ENCODE peak calls at places on chromosome 9, in four cellular contexts. B, M, Y and O are unnamed samples.

GRCh38 chr9:16679327-16679821 is 191.1 kb downstream of the BNC2 start:
- DNase-seq in Y (no peak), B (no peak), M (no peak), O (no peak)

GRCh38 chr9:123528521-123528920 is 172.5 kb downstream of the CRB2 start:
- DNase-seq in B (no peak), M (no peak), Y (no peak), O (no peak)

GRCh38 chr9:120484162-120484561 is 95.8 kb downstream of the CDK5RAP2 start:
- DNase-seq in Y (no peak), M (no peak), B (no peak), O (no peak)

GRCh38 chr9:38234479-38234878 is 158.0 kb upstream of the ALDH1B1 start:
- DNase-seq in M (no peak), Y (peak; percentile 20), B (no peak), O (peak; percentile 64)

GRCh38 chr9:89387970-89388867 is 69.9 kb downstream of the SECISBP2 start:
- DNase-seq in M (no peak), Y (peak; percentile 76), B (peak; percentile 93), O (no peak)

GRCh38 chr9:130288926-130289705 is 23.6 kb downstream of the HMCN2 start:
- DNase-seq in M (no peak), B (no peak), Y (peak; percentile 51), O (no peak)

GRCh38 chr9:71025728-71026127 is 95.7 kb downstream of the TRPM3 start:
- DNase-seq in B (no peak), M (no peak), Y (no peak), O (no peak)

GRCh38 chr9:88628811-88629210 is 93.8 kb downstream of the NXNL2 start:
- DNase-seq in B (no peak), M (no peak), Y (no peak), O (no peak)

GRCh38 chr9:112288029-112288428 is 45.4 kb downstream of the PTBP3 start:
- DNase-seq in M (no peak), B (peak; percentile 24), Y (no peak), O (no peak)

GRCh38 chr9:37645903-37646506 is 4.7 kb upstream of the FRMPD1 start:
- DNase-seq in Y (no peak), B (no peak), M (no peak), O (no peak)

GRCh38 chr9:4937436-4937835 is 47.6 kb upstream of the JAK2 start:
- DNase-seq in Y (no peak), B (no peak), M (no peak), O (no peak)

GRCh38 chr9:111661802-111662491 is 542 bp downstream of the GNG10 start:
- DNase-seq in Y (peak; percentile 75), B (peak; percentile 80), M (peak; percentile 43), O (no peak)

GRCh38 chr9:20441166-20441565 is 181.1 kb downstream of the MLLT3 start:
- DNase-seq in Y (no peak), M (no peak), B (no peak), O (no peak)

GRCh38 chr9:136726631-136727191 is 14.3 kb downstream of the DIPK1B start:
- DNase-seq in M (no peak), Y (no peak), B (peak; percentile 53), O (no peak)

GRCh38 chr9:27468450-27469110 is 55.5 kb upstream of the IFNK start:
- DNase-seq in M (no peak), Y (no peak), B (no peak), O (no peak)

GRCh38 chr9:93234600-93234999 is 50.7 kb downstream of the WNK2 start:
- DNase-seq in Y (no peak), M (no peak), B (no peak), O (no peak)

GRCh38 chr9:21251162-21251561 is 11.4 kb upstream of the IFNA14 start:
- DNase-seq in B (no peak), Y (no peak), M (no peak), O (no peak)

GRCh38 chr9:83334320-83334719 is 203.9 kb downstream of the FRMD3 start:
- DNase-seq in Y (peak; percentile 88), M (peak; percentile 74), B (peak; percentile 97), O (no peak)

DNA sequence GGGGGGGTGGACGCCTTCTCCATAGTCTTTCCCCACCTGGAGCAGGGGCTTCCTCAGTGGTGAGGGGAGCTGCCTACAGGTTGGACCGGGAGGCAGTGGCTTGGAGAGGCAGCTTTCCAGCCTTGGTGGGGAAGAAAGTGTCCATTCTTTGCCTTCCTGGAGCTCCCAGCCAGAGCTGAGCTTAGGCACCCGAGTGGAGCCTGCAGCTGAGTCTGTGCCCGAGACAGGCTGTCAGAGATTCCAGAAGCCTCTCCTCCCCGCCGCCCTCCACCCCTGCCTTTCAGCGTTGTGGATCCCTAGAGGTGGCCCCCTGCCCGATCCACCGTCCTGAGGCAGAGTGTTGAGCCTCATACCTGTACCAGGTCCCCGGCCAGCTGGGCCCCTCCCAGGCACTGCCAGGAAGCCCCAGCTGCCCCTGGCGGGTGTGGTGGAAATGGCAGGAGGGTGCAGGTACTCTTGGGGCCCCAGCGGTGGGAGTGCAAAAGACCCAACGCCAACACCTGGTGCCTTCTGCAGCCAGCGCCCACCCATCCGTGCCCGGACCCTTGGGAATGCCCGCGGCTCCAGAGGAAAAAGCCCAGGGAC is 112.0 kb downstream of the RXRA start:
- DNase-seq in B (no peak), M (no peak), Y (peak; percentile 81), O (no peak)
- H3K4me1 ChIP-seq in B (peaks cover 44% of the 10 kb centered on the region), M (peaks cover 74% of the 10 kb centered on the region), Y (peaks cover 62% of the 10 kb centered on the region), O (peaks cover 72% of the 10 kb centered on the region)

GRCh38 chr9:134403682-134404301 is 77.5 kb downstream of the RXRA start:
- DNase-seq in B (no peak), Y (peak; percentile 81), M (peak; percentile 82), O (no peak)
- H3K4me1 ChIP-seq in B (peaks cover 49% of the 10 kb centered on the region), Y (peaks cover 63% of the 10 kb centered on the region), M (peaks cover 51% of the 10 kb centered on the region), O (peaks cover 82% of the 10 kb centered on the region)

GRCh38 chr9:969693-970309 is 6.7 kb upstream of the DMRT3 start:
- DNase-seq in B (no peak), M (no peak), Y (no peak), O (no peak)

GRCh38 chr9:972512-973294 is 3.8 kb upstream of the DMRT3 start:
- DNase-seq in B (no peak), Y (no peak), M (no peak), O (no peak)

GRCh38 chr9:969310-969692 is 7.2 kb upstream of the DMRT3 start:
- DNase-seq in B (no peak), M (no peak), Y (no peak), O (no peak)

GRCh38 chr9:971901-972511 is 4.4 kb upstream of the DMRT3 start:
- DNase-seq in M (no peak), B (no peak), Y (no peak), O (no peak)

GRCh38 chr9:970310-971002 is 6.0 kb upstream of the DMRT3 start:
- DNase-seq in M (no peak), Y (no peak), B (no peak), O (no peak)
- H3K4me1 ChIP-seq in M (no peaks in the 10 kb centered on the region), Y (peaks cover 13% of the 10 kb centered on the region), B (no peaks in the 10 kb centered on the region), O (peaks cover 37% of the 10 kb centered on the region)

GRCh38 chr9:75138260-75139040 is 50.1 kb downstream of the OSTF1 start:
- DNase-seq in Y (no peak), M (no peak), B (no peak), O (no peak)

GRCh38 chr9:75146229-75146628 is 57.9 kb downstream of the OSTF1 start:
- DNase-seq in M (no peak), B (peak; percentile 19), Y (no peak), O (no peak)

GRCh38 chr9:75139201-75139600 is 50.9 kb downstream of the OSTF1 start:
- DNase-seq in B (no peak), Y (no peak), M (no peak), O (no peak)

GRCh38 chr9:75140261-75140660 is 51.9 kb downstream of the OSTF1 start:
- DNase-seq in B (no peak), M (no peak), Y (no peak), O (no peak)

DNA sequence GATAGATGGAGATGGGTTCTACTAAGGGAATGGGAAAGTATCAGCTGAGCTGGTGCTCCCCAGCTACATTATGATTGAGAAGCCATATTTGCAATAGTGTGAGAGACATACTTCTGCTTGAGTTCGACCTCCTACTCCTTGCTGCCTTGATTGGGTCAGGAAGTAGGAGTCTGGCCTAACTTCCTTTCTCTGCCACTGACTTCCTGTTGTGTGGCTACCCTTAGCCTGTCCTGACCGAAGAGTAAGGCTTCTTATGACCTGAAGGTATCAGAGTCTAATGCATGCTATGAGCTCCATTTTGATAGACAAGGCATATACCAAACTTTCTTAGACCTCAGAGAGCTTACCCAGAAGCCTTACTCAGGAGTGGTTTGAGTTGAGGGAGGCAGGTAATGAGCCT is 53.9 kb downstream of the OSTF1 start:
- DNase-seq in B (no peak), M (no peak), Y (no peak), O (no peak)
- H3K4me1 ChIP-seq in B (peaks cover under 1% of the 10 kb centered on the region), M (no peaks in the 10 kb centered on the region), Y (peaks cover 18% of the 10 kb centered on the region), O (no peaks in the 10 kb centered on the region)

DNA sequence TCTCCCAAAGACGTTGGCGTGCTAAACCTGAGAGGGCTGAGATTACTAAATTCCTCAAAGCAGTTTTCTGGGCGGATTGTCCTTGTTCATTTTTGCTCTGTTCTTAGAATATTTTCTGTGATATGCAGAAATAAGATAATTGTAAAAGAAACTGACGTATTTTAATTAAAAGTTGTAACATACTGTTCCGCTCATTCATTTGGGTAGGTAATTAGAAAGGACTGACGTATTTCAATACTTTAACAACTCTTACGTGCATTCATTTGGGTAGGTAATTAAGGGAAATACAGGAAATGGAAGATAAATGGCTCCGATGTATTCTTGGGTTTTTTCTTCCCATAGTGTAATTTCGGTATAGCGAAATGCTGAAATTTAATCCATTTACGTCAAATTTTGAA is 1.1 kb downstream of the OSTF1 start:
- DNase-seq in B (no peak), Y (no peak), M (no peak), O (no peak)
- H3K4me1 ChIP-seq in B (peaks cover 21% of the 10 kb centered on the region), Y (peaks cover 60% of the 10 kb centered on the region), M (peaks cover 18% of the 10 kb centered on the region), O (peaks cover 62% of the 10 kb centered on the region)

GRCh38 chr9:104780796-104781395 is 17.0 kb downstream of the NIPSNAP3B start:
- DNase-seq in B (peak; percentile 78), Y (no peak), M (no peak), O (no peak)
- H3K4me1 ChIP-seq in B (peaks cover 75% of the 10 kb centered on the region), Y (peaks cover 9% of the 10 kb centered on the region), M (peaks cover 5% of the 10 kb centered on the region), O (peaks cover 7% of the 10 kb centered on the region)